ENCODE peak calls at places on chromosomes 11 and 22, in four cellular contexts. W is esophagus squamous epithelium, R is endothelial cell, O is stomach. Q is an unnamed sample.

GRCh38 chr22:36387914-36388864 is at the start of gene MYH9:
- DNase-seq in W (peak; percentile 97), R (peak; percentile 99), O (peak; percentile 100), Q (peak; percentile 100)

GRCh38 chr22:37187552-37187890 is 526 bp downstream of the C1QTNF6 start:
- DNase-seq in W (no peak), R (no peak), O (peak; percentile 38), Q (no peak)

GRCh38 chr22:29275819-29276565 is 7.9 kb downstream of the EWSR1 start:
- DNase-seq in W (no peak), R (no peak), O (no peak), Q (no peak)

GRCh38 chr22:46436595-46437163 is 100.7 kb downstream of the CELSR1 start:
- DNase-seq in W (no peak), R (no peak), O (no peak), Q (no peak)

GRCh38 chr22:36762687-36763260 is 13.1 kb downstream of the IFT27 start:
- DNase-seq in W (no peak), R (no peak), O (no peak), Q (no peak)

GRCh38 chr11:86230921-86231320 is 13.6 kb upstream of the EED start:
- DNase-seq in W (no peak), R (no peak), O (no peak), Q (no peak)

GRCh38 chr22:27405672-27406388 is 395.7 kb downstream of the MN1 start:
- DNase-seq in W (no peak), R (peak; percentile 75), O (peak; percentile 73), Q (peak; percentile 52)

GRCh38 chr11:6321961-6322362 is 1.7 kb upstream of the CAVIN3 start:
- DNase-seq in W (no peak), R (no peak), O (no peak), Q (no peak)

GRCh38 chr11:122804796-122805195 is 33.5 kb upstream of the CRTAM start:
- DNase-seq in W (no peak), R (no peak), O (no peak), Q (no peak)

GRCh38 chr11:64128255-64129006 is 37.5 kb downstream of the MACROD1 start:
- DNase-seq in W (no peak), R (no peak), O (no peak), Q (no peak)

GRCh38 chr11:130874396-130874795 is 41.9 kb downstream of the SNX19 start:
- DNase-seq in W (no peak), R (no peak), O (no peak), Q (no peak)

GRCh38 chr11:113634940-113635575 is 71.0 kb downstream of the TMPRSS5 start:
- DNase-seq in W (no peak), R (no peak), O (no peak), Q (no peak)

GRCh38 chr22:22553735-22554134 is 5.3 kb downstream of the PRAME start:
- DNase-seq in W (no peak), R (no peak), O (no peak), Q (no peak)

GRCh38 chr11:71269603-71270511 is 17.5 kb upstream of the SHANK2 start:
- DNase-seq in W (no peak), R (no peak), O (peak; percentile 24), Q (no peak)

GRCh38 chr11:71076021-71076420 is 176.4 kb downstream of the SHANK2 start:
- DNase-seq in W (no peak), R (no peak), O (no peak), Q (no peak)

GRCh38 chr22:21761994-21762680 is 26.5 kb upstream of the YPEL1 start:
- DNase-seq in W (no peak), R (no peak), O (no peak), Q (no peak)

GRCh38 chr22:43300891-43301676 is 42.1 kb downstream of the SCUBE1 start:
- DNase-seq in W (no peak), R (no peak), O (no peak), Q (no peak)

GRCh38 chr22:19503869-19504268 is 20.3 kb downstream of the CLDN5 start:
- DNase-seq in W (no peak), R (peak; percentile 33), O (no peak), Q (no peak)

GRCh38 chr11:73194034-73194507 is 24.0 kb upstream of the P2RY2 start:
- DNase-seq in W (no peak), R (no peak), O (no peak), Q (no peak)

GRCh38 chr22:38429460-38430128 is 25.4 kb downstream of the KCNJ4 start:
- DNase-seq in W (no peak), R (no peak), O (no peak), Q (no peak)

GRCh38 chr22:31879585-31879984 is 64.8 kb upstream of the YWHAH start:
- DNase-seq in W (no peak), R (no peak), O (no peak), Q (no peak)

GRCh38 chr22:43113516-43114251 is 3.1 kb downstream of the BIK start:
- DNase-seq in W (no peak), R (no peak), O (peak; percentile 88), Q (no peak)

GRCh38 chr11:30762188-30762587 is 176.0 kb upstream of the MPPED2 start:
- DNase-seq in W (no peak), R (no peak), O (no peak), Q (no peak)

GRCh38 chr11:32312865-32313403 is 122.4 kb downstream of the WT1 start:
- DNase-seq in W (no peak), R (peak; percentile 27), O (no peak), Q (peak; percentile 57)

GRCh38 chr22:37733625-37734401 is 37.0 kb downstream of the TRIOBP start:
- DNase-seq in W (no peak), R (no peak), O (peak; percentile 74), Q (no peak)

GRCh38 chr11:124597661-124598060 is 13.6 kb upstream of the PANX3 start:
- DNase-seq in W (no peak), R (no peak), O (no peak), Q (no peak)

GRCh38 chr11:5138256-5138655 is at the start of gene OR52A5:
- DNase-seq in W (no peak), R (no peak), O (no peak), Q (no peak)

GRCh38 chr22:20068640-20069039 is 11.4 kb upstream of the DGCR8 start:
- DNase-seq in W (no peak), R (no peak), O (no peak), Q (no peak)

GRCh38 chr22:39628563-39629080 is 58.1 kb downstream of the CACNA1I start:
- DNase-seq in W (no peak), R (no peak), O (no peak), Q (no peak)

GRCh38 chr11:15258433-15259350 is 144.0 kb downstream of the INSC start:
- DNase-seq in W (no peak), R (no peak), O (no peak), Q (no peak)

GRCh38 chr11:117445097-117445658 is 117.5 kb downstream of the CEP164 start:
- DNase-seq in W (no peak), R (no peak), O (no peak), Q (no peak)

GRCh38 chr22:38228873-38229740 is 27.3 kb downstream of the MAFF start:
- DNase-seq in W (no peak), R (no peak), O (peak; percentile 80), Q (no peak)

GRCh38 chr11:110069158-110069737 is 23.9 kb upstream of the ZC3H12C start:
- DNase-seq in W (no peak), R (peak; percentile 9), O (peak; percentile 39), Q (no peak)

GRCh38 chr11:112628676-112629075 is 332.5 kb upstream of the NCAM1 start:
- DNase-seq in W (no peak), R (no peak), O (no peak), Q (no peak)

GRCh38 chr11:34168642-34169051 is 63.2 kb downstream of the NAT10 start:
- DNase-seq in W (no peak), R (no peak), O (no peak), Q (no peak)

GRCh38 chr22:29581799-29582198 is 886 bp upstream of the NIPSNAP1 start:
- DNase-seq in W (no peak), R (no peak), O (peak; percentile 56), Q (no peak)

GRCh38 chr22:24390576-24390975 is 36.8 kb upstream of the ADORA2A start:
- DNase-seq in W (no peak), R (no peak), O (no peak), Q (no peak)

GRCh38 chr11:117928818-117929567 is at the start of gene TMPRSS13:
- DNase-seq in W (no peak), R (no peak), O (no peak), Q (no peak)

GRCh38 chr22:50523806-50524663 is 1.4 kb downstream of the SCO2 start:
- DNase-seq in W (no peak), R (no peak), O (no peak), Q (no peak)

GRCh38 chr22:23204541-23205157 is 24.3 kb downstream of the BCR start:
- DNase-seq in W (no peak), R (no peak), O (peak; percentile 77), Q (no peak)

DNA sequence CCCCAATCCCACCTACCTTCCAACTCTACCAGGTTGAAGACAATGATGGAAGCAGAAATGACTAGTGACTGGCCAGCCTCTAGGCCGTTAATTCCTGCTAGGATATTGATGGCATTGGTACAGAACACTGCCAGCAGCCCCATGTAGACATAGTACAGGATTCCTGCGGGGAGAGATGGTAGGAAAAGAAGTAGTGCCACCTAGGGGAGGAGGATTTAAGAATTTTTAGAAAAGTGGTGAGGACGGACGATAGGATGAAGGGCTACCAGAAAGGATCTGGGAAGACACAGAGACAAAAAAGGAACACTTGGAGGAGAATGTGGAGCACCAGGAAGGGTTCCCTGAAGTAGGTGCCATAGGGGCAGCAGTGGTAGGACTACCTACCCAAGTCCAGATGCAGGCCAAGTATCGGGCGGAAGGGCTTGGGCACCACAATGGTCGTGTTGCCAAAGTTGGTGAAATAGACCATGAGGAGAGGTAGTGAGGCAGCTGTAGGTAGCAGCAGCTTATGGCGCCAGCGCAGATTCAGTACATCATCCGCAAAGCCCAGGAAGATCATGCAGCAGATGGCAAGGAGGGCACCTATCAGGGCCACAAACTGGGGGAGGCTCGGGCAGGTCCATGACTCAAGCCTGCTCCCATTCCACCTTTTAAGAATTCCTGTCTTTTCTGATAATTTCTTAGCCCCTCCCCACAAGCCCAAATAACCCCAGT is 1.2 kb downstream of the DPAGT1 start:
- DNase-seq in W (no peak), R (no peak), O (no peak), Q (no peak)
- TF ChIP-seq CTCF in W (no peak), R (no peak), O (no peak), Q (peak; percentile 21)

GRCh38 chr22:33757443-33758124 is 162.7 kb downstream of the LARGE1 start:
- DNase-seq in W (no peak), R (no peak), O (no peak), Q (no peak)

GRCh38 chr22:33758125-33758483 is 162.2 kb downstream of the LARGE1 start:
- DNase-seq in W (no peak), R (no peak), O (no peak), Q (no peak)

GRCh38 chr22:33757041-33757440 is 163.2 kb downstream of the LARGE1 start:
- DNase-seq in W (no peak), R (no peak), O (no peak), Q (no peak)

GRCh38 chr22:33758961-33759360 is 161.3 kb downstream of the LARGE1 start:
- DNase-seq in W (no peak), R (no peak), O (no peak), Q (no peak)

GRCh38 chr22:33756508-33756949 is 163.7 kb downstream of the LARGE1 start:
- DNase-seq in W (no peak), R (no peak), O (no peak), Q (no peak)
- TF ChIP-seq CTCF in W (no peak), R (no peak), O (no peak), Q (no peak)

GRCh38 chr11:96050435-96051182 is 126.7 kb upstream of the MTMR2 start:
- DNase-seq in W (no peak), R (no peak), O (no peak), Q (no peak)
- TF ChIP-seq CTCF in W (no peak), R (no peak), O (no peak), Q (no peak)

GRCh38 chr11:43708776-43709175 is 28.2 kb downstream of the HSD17B12 start:
- DNase-seq in W (no peak), R (no peak), O (no peak), Q (no peak)
- TF ChIP-seq CTCF in W (peak; percentile 6), R (no peak), O (no peak), Q (no peak)